ENCODE peak calls at places on chromosomes 16 and 17, in five cellular contexts. One of them, this sample, is unnamed.

GRCh38 chr16:57627184-57627871 is 1.1 kb upstream of the ADGRG1 start:
- DNase-seq in K562: no peak
- DNase-seq in transverse colon: no peak
- DNase-seq in stomach: no peak
- DNase-seq in upper lobe of left lung: no peak
- DNase-seq in this sample: no peak

GRCh38 chr16:85798901-85799496 is 345 bp downstream of the EMC8 start:
- DNase-seq in K562: peak
- DNase-seq in transverse colon: peak
- DNase-seq in stomach: no peak
- DNase-seq in upper lobe of left lung: peak
- DNase-seq in this sample: no peak

GRCh38 chr17:27553019-27553511 is 77.9 kb upstream of the LGALS9 start:
- DNase-seq in K562: no peak
- DNase-seq in transverse colon: peak
- DNase-seq in stomach: no peak
- DNase-seq in upper lobe of left lung: peak
- DNase-seq in this sample: no peak

GRCh38 chr17:79232957-79233356 is 158.3 kb downstream of the ENGASE start:
- DNase-seq in K562: no peak
- DNase-seq in transverse colon: no peak
- DNase-seq in stomach: no peak
- DNase-seq in upper lobe of left lung: no peak
- DNase-seq in this sample: no peak

GRCh38 chr16:28289939-28290862 is 2.1 kb upstream of the SBK1 start:
- DNase-seq in K562: no peak
- DNase-seq in transverse colon: no peak
- DNase-seq in stomach: no peak
- DNase-seq in upper lobe of left lung: no peak
- DNase-seq in this sample: no peak

GRCh38 chr16:81429045-81429521 is 15.5 kb upstream of the CMIP start:
- DNase-seq in K562: peak
- DNase-seq in transverse colon: peak
- DNase-seq in stomach: peak
- DNase-seq in upper lobe of left lung: peak
- DNase-seq in this sample: no peak

GRCh38 chr17:82230627-82231311 is 1.9 kb downstream of the SLC16A3 start:
- DNase-seq in K562: peak
- DNase-seq in transverse colon: peak
- DNase-seq in stomach: peak
- DNase-seq in upper lobe of left lung: peak
- DNase-seq in this sample: no peak

GRCh38 chr17:76371656-76372628 is 12.5 kb upstream of the SPHK1 start:
- DNase-seq in K562: no peak
- DNase-seq in transverse colon: no peak
- DNase-seq in stomach: no peak
- DNase-seq in upper lobe of left lung: no peak
- DNase-seq in this sample: no peak

GRCh38 chr16:69109486-69110270 is 4.2 kb downstream of the HAS3 start:
- DNase-seq in K562: no peak
- DNase-seq in transverse colon: no peak
- DNase-seq in stomach: no peak
- DNase-seq in upper lobe of left lung: no peak
- DNase-seq in this sample: no peak

GRCh38 chr17:73436966-73437365 is 125.2 kb upstream of the CDC42EP4 start:
- DNase-seq in K562: no peak
- DNase-seq in transverse colon: no peak
- DNase-seq in stomach: no peak
- DNase-seq in upper lobe of left lung: no peak
- DNase-seq in this sample: no peak

GRCh38 chr17:6753006-6753445 is 2.8 kb upstream of the XAF1 start:
- DNase-seq in K562: no peak
- DNase-seq in transverse colon: peak
- DNase-seq in stomach: no peak
- DNase-seq in upper lobe of left lung: peak
- DNase-seq in this sample: no peak

GRCh38 chr16:50573279-50573678 is 25.1 kb downstream of the NKD1 start:
- DNase-seq in K562: no peak
- DNase-seq in transverse colon: no peak
- DNase-seq in stomach: no peak
- DNase-seq in upper lobe of left lung: no peak
- DNase-seq in this sample: no peak

GRCh38 chr17:38326996-38327792 is 16.6 kb downstream of the GPR179 start:
- DNase-seq in K562: no peak
- DNase-seq in transverse colon: no peak
- DNase-seq in stomach: no peak
- DNase-seq in upper lobe of left lung: peak
- DNase-seq in this sample: no peak

GRCh38 chr16:64238576-64238975 is 883.3 kb downstream of the CDH11 start:
- DNase-seq in K562: no peak
- DNase-seq in transverse colon: no peak
- DNase-seq in stomach: no peak
- DNase-seq in upper lobe of left lung: no peak
- DNase-seq in this sample: no peak

DNA sequence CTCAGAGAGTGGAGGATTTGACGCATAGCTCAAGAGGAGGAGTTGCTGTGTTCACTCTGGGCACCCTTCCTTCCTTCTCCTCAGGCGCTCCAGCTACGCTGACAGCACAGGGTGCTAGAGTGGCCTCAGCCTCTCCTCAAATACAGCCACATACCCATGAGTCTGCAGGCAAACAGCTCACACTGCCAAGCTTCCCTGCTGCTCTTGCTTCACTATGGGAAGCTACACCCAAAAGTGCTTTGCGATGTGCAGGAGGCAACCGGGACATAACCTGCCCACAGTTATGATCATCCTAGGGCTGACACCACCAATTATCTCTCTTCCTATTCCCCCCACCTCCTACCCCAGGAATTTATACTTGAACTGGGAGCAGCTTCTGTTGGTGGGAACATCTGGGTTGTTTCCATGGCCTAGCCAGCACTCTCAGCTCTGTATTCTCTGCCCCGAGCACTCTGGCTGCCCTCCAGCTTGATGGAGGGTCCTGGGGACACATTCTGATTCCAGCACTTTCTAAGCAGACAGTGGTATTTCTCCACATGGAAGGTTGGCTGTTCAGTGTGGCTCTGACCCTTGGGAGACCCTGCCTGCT is 40.3 kb upstream of the SREBF1 start:
- DNase-seq in K562: no peak
- DNase-seq in transverse colon: no peak
- DNase-seq in stomach: peak
- DNase-seq in upper lobe of left lung: peak
- DNase-seq in this sample: no peak
- H3K27ac ChIP-seq in K562: no peak
- H3K27ac ChIP-seq in transverse colon: peak
- H3K27ac ChIP-seq in stomach: peak
- H3K27ac ChIP-seq in upper lobe of left lung: peak
- H3K27ac ChIP-seq in this sample: no peak

DNA sequence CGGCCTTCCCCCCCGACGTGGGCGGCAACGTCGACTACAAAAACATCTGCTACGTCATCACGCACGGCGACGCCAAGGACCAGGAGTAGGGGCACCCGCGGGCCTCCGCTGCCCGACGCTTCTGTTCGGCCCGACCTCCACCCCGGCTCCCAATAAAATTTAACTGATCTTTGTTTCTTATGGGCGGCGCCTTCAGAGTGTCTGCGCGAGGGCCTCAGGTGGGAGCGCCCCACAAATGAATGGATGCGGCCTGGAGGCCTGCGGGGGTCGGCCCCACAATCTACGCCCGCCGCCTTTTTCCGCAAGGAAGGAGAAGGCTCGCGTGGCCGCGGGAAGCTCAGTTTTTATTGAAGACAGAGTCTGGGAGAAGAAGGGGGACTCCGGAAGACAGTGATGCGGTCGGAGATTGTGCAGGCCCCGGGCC is 3.2 kb downstream of the MYL11 start:
- DNase-seq in K562: no peak
- DNase-seq in transverse colon: peak
- DNase-seq in stomach: peak
- DNase-seq in upper lobe of left lung: peak
- DNase-seq in this sample: no peak
- TF ChIP-seq POLR2AphosphoS5 in K562: peak
- TF ChIP-seq POLR2AphosphoS5 in transverse colon: no peak
- TF ChIP-seq POLR2AphosphoS5 in stomach: peak
- TF ChIP-seq POLR2AphosphoS5 in upper lobe of left lung: peak
- TF ChIP-seq POLR2AphosphoS5 in this sample: peak

GRCh38 chr17:49728425-49728824 is 20.7 kb upstream of the SLC35B1 start:
- DNase-seq in K562: no peak
- DNase-seq in transverse colon: no peak
- DNase-seq in stomach: no peak
- DNase-seq in upper lobe of left lung: no peak
- DNase-seq in this sample: no peak
- H3K27ac ChIP-seq in K562: no peak
- H3K27ac ChIP-seq in transverse colon: peak
- H3K27ac ChIP-seq in stomach: no peak
- H3K27ac ChIP-seq in upper lobe of left lung: no peak
- H3K27ac ChIP-seq in this sample: no peak

GRCh38 chr17:51150932-51151331 is 2.4 kb upstream of the NME1 start:
- DNase-seq in K562: no peak
- DNase-seq in transverse colon: no peak
- DNase-seq in stomach: no peak
- DNase-seq in upper lobe of left lung: no peak
- DNase-seq in this sample: no peak

GRCh38 chr17:51154176-51154575 is 817 bp downstream of the NME1 start:
- DNase-seq in K562: peak
- DNase-seq in transverse colon: no peak
- DNase-seq in stomach: no peak
- DNase-seq in upper lobe of left lung: no peak
- DNase-seq in this sample: no peak

GRCh38 chr17:51153210-51154072 is at the start of gene NME1:
- DNase-seq in K562: peak
- DNase-seq in transverse colon: peak
- DNase-seq in stomach: peak
- DNase-seq in upper lobe of left lung: peak
- DNase-seq in this sample: peak

GRCh38 chr17:51152766-51153209 is 571 bp upstream of the NME1 start:
- DNase-seq in K562: no peak
- DNase-seq in transverse colon: no peak
- DNase-seq in stomach: no peak
- DNase-seq in upper lobe of left lung: no peak
- DNase-seq in this sample: no peak

DNA sequence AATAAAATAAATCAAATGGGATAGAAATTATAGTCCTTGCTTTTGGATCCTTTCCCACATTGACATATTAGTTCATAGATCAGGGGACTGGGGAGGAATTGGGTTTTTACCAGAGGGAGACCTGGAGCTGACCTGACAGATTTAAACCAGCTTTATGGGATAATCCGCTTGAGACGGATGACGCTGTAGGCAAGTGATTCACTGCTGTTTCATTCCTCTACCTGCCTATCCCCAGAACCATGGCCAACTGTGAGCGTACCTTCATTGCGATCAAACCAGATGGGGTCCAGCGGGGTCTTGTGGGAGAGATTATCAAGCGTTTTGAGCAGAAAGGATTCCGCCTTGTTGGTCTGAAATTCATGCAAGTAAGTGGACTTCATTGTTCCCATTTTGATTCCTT is 2.1 kb downstream of the NME1 start:
- DNase-seq in K562: no peak
- DNase-seq in transverse colon: no peak
- DNase-seq in stomach: no peak
- DNase-seq in upper lobe of left lung: no peak
- DNase-seq in this sample: no peak
- TF ChIP-seq POLR2AphosphoS5 in K562: no peak
- TF ChIP-seq POLR2AphosphoS5 in transverse colon: no peak
- TF ChIP-seq POLR2AphosphoS5 in stomach: no peak
- TF ChIP-seq POLR2AphosphoS5 in upper lobe of left lung: no peak
- TF ChIP-seq POLR2AphosphoS5 in this sample: no peak

GRCh38 chr16:399278-400019 is 2.2 kb upstream of the DECR2 start:
- DNase-seq in K562: no peak
- DNase-seq in transverse colon: no peak
- DNase-seq in stomach: no peak
- DNase-seq in upper lobe of left lung: no peak
- DNase-seq in this sample: no peak

GRCh38 chr16:397736-398332 is 835 bp downstream of the NME4 start:
- DNase-seq in K562: peak
- DNase-seq in transverse colon: peak
- DNase-seq in stomach: peak
- DNase-seq in upper lobe of left lung: peak
- DNase-seq in this sample: no peak

GRCh38 chr16:398551-399277 is 1.7 kb downstream of the NME4 start:
- DNase-seq in K562: no peak
- DNase-seq in transverse colon: no peak
- DNase-seq in stomach: no peak
- DNase-seq in upper lobe of left lung: no peak
- DNase-seq in this sample: no peak

GRCh38 chr16:401468-402348 is at the start of gene DECR2:
- DNase-seq in K562: peak
- DNase-seq in transverse colon: peak
- DNase-seq in stomach: peak
- DNase-seq in upper lobe of left lung: peak
- DNase-seq in this sample: no peak

DNA sequence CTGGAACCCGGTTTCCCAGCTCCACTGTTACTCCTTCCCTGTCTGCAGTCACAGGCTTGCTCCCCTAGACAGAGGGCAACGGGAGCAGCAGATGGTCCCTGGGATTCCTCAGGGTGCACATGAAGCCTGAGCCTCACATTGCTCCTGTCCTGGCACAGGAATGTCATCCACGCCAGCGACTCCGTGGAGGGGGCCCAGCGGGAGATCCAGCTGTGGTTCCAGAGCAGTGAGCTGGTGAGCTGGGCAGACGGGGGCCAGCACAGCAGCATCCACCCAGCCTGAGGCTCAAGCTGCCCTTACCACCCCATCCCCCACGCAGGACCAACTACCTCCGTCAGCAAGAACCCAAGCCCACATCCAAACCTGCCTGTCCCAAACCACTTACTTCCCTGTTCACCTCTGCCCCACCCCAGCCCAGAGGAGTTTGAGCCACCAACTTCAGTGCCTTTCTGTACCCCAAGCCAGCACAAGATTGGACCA is 1.6 kb upstream of the DECR2 start:
- DNase-seq in K562: no peak
- DNase-seq in transverse colon: no peak
- DNase-seq in stomach: no peak
- DNase-seq in upper lobe of left lung: no peak
- DNase-seq in this sample: no peak
- H3K27ac ChIP-seq in K562: peak
- H3K27ac ChIP-seq in transverse colon: peak
- H3K27ac ChIP-seq in stomach: peak
- H3K27ac ChIP-seq in upper lobe of left lung: peak
- H3K27ac ChIP-seq in this sample: peak